ENCODE peak calls at places on chromosomes 4 and X, in four cellular contexts. One of them, this sample, is unnamed.

GRCh38 chrX:40057405-40057804 is 40.4 kb downstream of the BCOR start:
- DNase-seq in HepG2: no peak
- DNase-seq in neural progenitor cell: peak; percentile 33
- DNase-seq in PC-3: no peak
- DNase-seq in this sample: no peak

GRCh38 chr4:183610033-183610432 is 49.0 kb downstream of the RWDD4 start:
- DNase-seq in HepG2: no peak
- DNase-seq in neural progenitor cell: no peak
- DNase-seq in PC-3: no peak
- DNase-seq in this sample: peak; percentile 22

GRCh38 chrX:143664302-143664701 is 28.4 kb upstream of the SLITRK4 start:
- DNase-seq in HepG2: no peak
- DNase-seq in neural progenitor cell: peak; percentile 14
- DNase-seq in PC-3: peak; percentile 53
- DNase-seq in this sample: no peak

GRCh38 chr4:71773004-71773403 is 10.9 kb downstream of the GC start:
- DNase-seq in HepG2: peak; percentile 2
- DNase-seq in neural progenitor cell: no peak
- DNase-seq in PC-3: no peak
- DNase-seq in this sample: no peak

GRCh38 chr4:31983246-31983645 is 1263.1 kb downstream of the PCDH7 start:
- DNase-seq in HepG2: no peak
- DNase-seq in neural progenitor cell: no peak
- DNase-seq in PC-3: peak; percentile 34
- DNase-seq in this sample: no peak

GRCh38 chr4:113355550-113356371 is 306.3 kb downstream of the ANK2 start:
- DNase-seq in HepG2: no peak
- DNase-seq in neural progenitor cell: no peak
- DNase-seq in PC-3: peak; percentile 86
- DNase-seq in this sample: peak; percentile 96

GRCh38 chr4:6204871-6205583 is 4.7 kb upstream of the JAKMIP1 start:
- DNase-seq in HepG2: no peak
- DNase-seq in neural progenitor cell: no peak
- DNase-seq in PC-3: no peak
- DNase-seq in this sample: no peak

GRCh38 chr4:168584321-168584771 is 87.5 kb downstream of the PALLD start:
- DNase-seq in HepG2: no peak
- DNase-seq in neural progenitor cell: no peak
- DNase-seq in PC-3: peak; percentile 76
- DNase-seq in this sample: peak; percentile 75

GRCh38 chr4:189146994-189147929 is 793.4 kb upstream of the FRG1 start:
- DNase-seq in HepG2: no peak
- DNase-seq in neural progenitor cell: no peak
- DNase-seq in PC-3: no peak
- DNase-seq in this sample: no peak

GRCh38 chr4:17094811-17095210 is 196.4 kb upstream of the LDB2 start:
- DNase-seq in HepG2: no peak
- DNase-seq in neural progenitor cell: no peak
- DNase-seq in PC-3: no peak
- DNase-seq in this sample: no peak

GRCh38 chr4:3307060-3307459 is 14.2 kb downstream of the RGS12 start:
- DNase-seq in HepG2: no peak
- DNase-seq in neural progenitor cell: no peak
- DNase-seq in PC-3: no peak
- DNase-seq in this sample: no peak

GRCh38 chrX:101799387-101799786 is 132.4 kb downstream of the ZMAT1 start:
- DNase-seq in HepG2: peak; percentile 63
- DNase-seq in neural progenitor cell: peak; percentile 90
- DNase-seq in PC-3: peak; percentile 95
- DNase-seq in this sample: peak; percentile 62

GRCh38 chr4:184885602-184886001 is 59.8 kb upstream of the ACSL1 start:
- DNase-seq in HepG2: no peak
- DNase-seq in neural progenitor cell: no peak
- DNase-seq in PC-3: no peak
- DNase-seq in this sample: no peak

GRCh38 chrX:20412871-20413486 is 146.3 kb upstream of the RPS6KA3 start:
- DNase-seq in HepG2: no peak
- DNase-seq in neural progenitor cell: no peak
- DNase-seq in PC-3: no peak
- DNase-seq in this sample: no peak

GRCh38 chrX:31199051-31199769 is 127.4 kb upstream of the FTHL17 start:
- DNase-seq in HepG2: no peak
- DNase-seq in neural progenitor cell: no peak
- DNase-seq in PC-3: no peak
- DNase-seq in this sample: no peak

GRCh38 chrX:72126048-72126415 is 5.7 kb downstream of the RTL5 start:
- DNase-seq in HepG2: no peak
- DNase-seq in neural progenitor cell: no peak
- DNase-seq in PC-3: no peak
- DNase-seq in this sample: peak; percentile 12

GRCh38 chrX:17032351-17032750 is 85.9 kb downstream of the REPS2 start:
- DNase-seq in HepG2: no peak
- DNase-seq in neural progenitor cell: no peak
- DNase-seq in PC-3: peak; percentile 19
- DNase-seq in this sample: peak; percentile 97

GRCh38 chrX:21990812-21991211 is 41.3 kb upstream of the PHEX start:
- DNase-seq in HepG2: no peak
- DNase-seq in neural progenitor cell: no peak
- DNase-seq in PC-3: no peak
- DNase-seq in this sample: no peak

GRCh38 chrX:110421499-110422455 is 63.1 kb downstream of the RTL9 start:
- DNase-seq in HepG2: no peak
- DNase-seq in neural progenitor cell: no peak
- DNase-seq in PC-3: no peak
- DNase-seq in this sample: no peak

GRCh38 chr4:7622371-7622770 is 187.6 kb upstream of the PSAPL1 start:
- DNase-seq in HepG2: no peak
- DNase-seq in neural progenitor cell: no peak
- DNase-seq in PC-3: no peak
- DNase-seq in this sample: no peak

GRCh38 chr4:156378053-156378665 is 424.5 kb upstream of the CTSO start:
- DNase-seq in HepG2: peak; percentile 2
- DNase-seq in neural progenitor cell: peak; percentile 50
- DNase-seq in PC-3: peak; percentile 63
- DNase-seq in this sample: peak; percentile 55
- H3K27ac ChIP-seq in HepG2: no peak overlapping the region
- H3K27ac ChIP-seq in neural progenitor cell: no peak overlapping the region
- H3K27ac ChIP-seq in PC-3: no peak overlapping the region
- H3K27ac ChIP-seq in this sample: peak overlapping the region; percentile 62

DNA sequence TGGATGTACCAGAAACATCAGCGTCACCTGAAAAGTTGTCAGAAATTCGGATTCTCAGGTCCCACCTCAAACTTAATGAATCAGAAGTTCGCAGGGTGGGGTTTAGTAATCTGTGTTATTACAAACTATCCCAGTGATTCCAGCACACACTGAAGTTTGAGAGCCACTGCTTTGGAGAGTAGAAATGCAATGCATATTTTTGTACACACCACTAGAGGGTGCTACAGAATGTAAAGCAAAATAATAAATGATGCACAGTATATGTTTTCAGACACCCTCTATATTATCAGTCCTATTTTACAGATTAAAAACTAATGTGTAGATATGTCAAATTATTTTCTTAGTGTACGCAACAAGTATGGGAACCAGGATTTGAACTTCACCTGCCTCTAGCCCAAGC is 2.5 kb upstream of the MORF4L2 start:
- DNase-seq in HepG2: peak; percentile 21
- DNase-seq in neural progenitor cell: peak; percentile 61
- DNase-seq in PC-3: peak; percentile 60
- DNase-seq in this sample: peak; percentile 8
- H3K4me2 ChIP-seq in HepG2: peak overlapping the region; percentile 84
- H3K4me2 ChIP-seq in neural progenitor cell: peak overlapping the region; percentile 77
- H3K4me2 ChIP-seq in PC-3: peak overlapping the region; percentile 88
- H3K4me2 ChIP-seq in this sample: peak overlapping the region; percentile 95

GRCh38 chr4:35934370-35934981 is 309.8 kb downstream of the ARAP2 start:
- DNase-seq in HepG2: peak; percentile 7
- DNase-seq in neural progenitor cell: peak; percentile 21
- DNase-seq in PC-3: peak; percentile 65
- DNase-seq in this sample: peak; percentile 3
- H3K27ac ChIP-seq in HepG2: no peak overlapping the region
- H3K27ac ChIP-seq in neural progenitor cell: no peak overlapping the region
- H3K27ac ChIP-seq in PC-3: no peak overlapping the region
- H3K27ac ChIP-seq in this sample: no peak overlapping the region

GRCh38 chr4:70681730-70682129 is 6.6 kb upstream of the UTP3 start:
- DNase-seq in HepG2: no peak
- DNase-seq in neural progenitor cell: no peak
- DNase-seq in PC-3: no peak
- DNase-seq in this sample: no peak
- H3K4me2 ChIP-seq in HepG2: no peak overlapping the region
- H3K4me2 ChIP-seq in neural progenitor cell: no peak overlapping the region
- H3K4me2 ChIP-seq in PC-3: no peak overlapping the region
- H3K4me2 ChIP-seq in this sample: no peak overlapping the region

DNA sequence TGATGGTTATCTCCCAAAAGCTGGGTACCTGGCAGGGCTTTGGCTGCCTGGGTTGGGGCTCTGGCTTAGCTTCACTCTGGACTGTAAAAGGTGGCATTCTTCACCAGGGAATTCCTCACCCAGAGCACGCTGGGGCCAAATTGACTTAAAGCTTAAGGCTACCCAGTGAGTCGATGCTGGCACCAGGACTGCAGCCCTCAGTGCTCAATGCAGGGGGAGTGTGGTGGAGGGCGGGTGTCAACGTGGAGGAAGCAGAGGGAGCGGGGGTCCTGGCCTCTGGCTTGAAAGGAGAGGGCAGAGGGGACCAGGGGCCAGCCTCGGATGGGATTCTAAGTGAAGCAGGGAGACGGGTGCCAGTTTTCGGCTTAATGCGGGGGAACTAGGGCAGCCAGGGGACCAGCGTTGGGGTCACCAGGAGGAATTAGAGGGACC is 446 bp upstream of the FAM50A start:
- DNase-seq in HepG2: no peak
- DNase-seq in neural progenitor cell: peak; percentile 57
- DNase-seq in PC-3: peak; percentile 5
- DNase-seq in this sample: no peak
- H3K27ac ChIP-seq in HepG2: no peak overlapping the region
- H3K27ac ChIP-seq in neural progenitor cell: no peak overlapping the region
- H3K27ac ChIP-seq in PC-3: peak overlapping the region; percentile 18
- H3K27ac ChIP-seq in this sample: peak overlapping the region; percentile 53

DNA sequence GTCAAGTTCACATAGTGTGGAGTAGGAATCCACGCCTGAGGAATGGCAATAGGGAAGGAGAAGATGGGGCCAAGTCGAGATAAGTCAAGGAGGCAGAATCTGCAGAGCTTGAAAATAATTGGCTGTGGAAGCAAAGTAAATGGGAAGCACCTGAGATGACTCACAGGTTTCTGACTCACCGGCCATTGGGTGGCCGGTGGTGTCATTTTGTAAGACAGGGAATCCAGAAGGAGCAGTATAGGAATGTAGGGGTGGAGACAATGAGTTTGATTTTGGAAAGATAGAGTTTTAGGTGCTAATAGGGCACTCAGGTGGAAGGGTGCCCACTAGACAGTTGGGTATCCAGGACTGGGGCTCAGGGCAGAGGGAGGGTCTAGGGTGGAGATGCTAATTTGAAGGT is 201.0 kb upstream of the MAMLD1 start:
- DNase-seq in HepG2: no peak
- DNase-seq in neural progenitor cell: no peak
- DNase-seq in PC-3: peak; percentile 75
- DNase-seq in this sample: no peak
- H3K4me2 ChIP-seq in HepG2: no peak overlapping the region
- H3K4me2 ChIP-seq in neural progenitor cell: no peak overlapping the region
- H3K4me2 ChIP-seq in PC-3: no peak overlapping the region
- H3K4me2 ChIP-seq in this sample: no peak overlapping the region

GRCh38 chr4:153143527-153144348 is 60.5 kb upstream of the TRIM2 start:
- DNase-seq in HepG2: no peak
- DNase-seq in neural progenitor cell: no peak
- DNase-seq in PC-3: peak; percentile 42
- DNase-seq in this sample: peak; percentile 74

GRCh38 chr4:153146031-153146430 is 58.2 kb upstream of the TRIM2 start:
- DNase-seq in HepG2: no peak
- DNase-seq in neural progenitor cell: no peak
- DNase-seq in PC-3: no peak
- DNase-seq in this sample: peak; percentile 18

GRCh38 chr4:153141238-153141637 is 63.0 kb upstream of the TRIM2 start:
- DNase-seq in HepG2: no peak
- DNase-seq in neural progenitor cell: no peak
- DNase-seq in PC-3: no peak
- DNase-seq in this sample: no peak

GRCh38 chr4:153140294-153140693 is 63.9 kb upstream of the TRIM2 start:
- DNase-seq in HepG2: no peak
- DNase-seq in neural progenitor cell: no peak
- DNase-seq in PC-3: no peak
- DNase-seq in this sample: peak; percentile 65

DNA sequence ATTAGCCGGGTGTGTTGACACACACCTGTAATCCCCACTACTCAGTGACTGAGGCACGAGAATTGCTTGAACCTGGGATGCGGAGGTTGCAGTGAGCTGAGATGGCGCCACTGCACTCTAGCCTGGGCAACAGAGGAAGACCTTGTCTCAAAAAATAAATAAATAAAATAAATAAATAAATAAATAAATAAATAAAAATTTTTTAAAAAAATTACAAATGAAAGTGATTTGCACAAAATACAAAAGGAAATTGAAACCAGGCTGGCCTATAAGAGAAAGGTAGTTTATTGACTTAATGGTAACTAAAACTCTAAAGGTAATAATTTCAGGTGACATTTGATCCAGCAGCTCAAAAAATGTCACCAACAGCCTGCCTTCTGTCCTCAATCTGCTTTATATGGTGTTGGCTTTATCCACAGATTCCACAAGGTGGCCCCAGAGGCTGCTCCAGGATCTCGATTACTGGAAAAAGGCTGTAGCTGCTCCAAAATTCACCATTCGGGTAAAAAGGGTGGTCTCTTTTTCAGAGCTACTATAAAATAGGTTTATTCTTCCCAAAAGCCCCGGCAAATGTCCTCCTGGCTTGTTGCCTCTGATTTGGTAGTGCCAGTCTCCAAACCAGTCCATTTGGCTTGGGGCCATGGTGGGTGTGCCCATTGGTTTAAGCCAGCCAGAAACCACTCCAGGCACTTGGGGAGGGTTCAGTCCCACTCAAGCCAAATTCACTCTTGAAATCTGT is 61.4 kb upstream of the TRIM2 start:
- DNase-seq in HepG2: peak; percentile 63
- DNase-seq in neural progenitor cell: peak; percentile 83
- DNase-seq in PC-3: peak; percentile 70
- DNase-seq in this sample: peak; percentile 44
- H3K27ac ChIP-seq in HepG2: no peak overlapping the region
- H3K27ac ChIP-seq in neural progenitor cell: no peak overlapping the region
- H3K27ac ChIP-seq in PC-3: no peak overlapping the region
- H3K27ac ChIP-seq in this sample: no peak overlapping the region

GRCh38 chrX:9647475-9647874 is 118.2 kb downstream of the GPR143 start:
- DNase-seq in HepG2: no peak
- DNase-seq in neural progenitor cell: no peak
- DNase-seq in PC-3: no peak
- DNase-seq in this sample: no peak
- H3K4me2 ChIP-seq in HepG2: no peak overlapping the region
- H3K4me2 ChIP-seq in neural progenitor cell: no peak overlapping the region
- H3K4me2 ChIP-seq in PC-3: no peak overlapping the region
- H3K4me2 ChIP-seq in this sample: peak overlapping the region; percentile 60

This sample was measured in astrocyte.